ENCODE peak calls at places on chromosome 19, in ten cellular contexts. One of them, this sample, is unnamed.

GRCh38 chr19:10817291-10818038 is 18.5 kb downstream of the TMED1 start:
- DNase-seq in H4: peak; percentile 61
- DNase-seq in stimulated activated CD4-positive, alpha-beta T cell treated with anti-CD3 and anti-CD28 coated beads, Interleukin-15, amount 100 ng/mL, for 24 hours: no peak
- DNase-seq in AG10803: peak; percentile 99
- DNase-seq in thoracic aorta: peak; percentile 73
- DNase-seq in OCI-M1: no peak
- DNase-seq in M059J: no peak
- DNase-seq in upper lobe of right lung: no peak
- DNase-seq in GM19239: no peak
- DNase-seq in Ammon's horn: no peak
- DNase-seq in this sample: peak; percentile 88

GRCh38 chr19:42283248-42284065 is 14.4 kb downstream of the CIC start:
- DNase-seq in M059J: peak; percentile 90
- DNase-seq in OCI-M1: peak; percentile 97
- DNase-seq in H4: peak; percentile 78
- DNase-seq in stimulated activated CD4-positive, alpha-beta T cell treated with anti-CD3 and anti-CD28 coated beads, Interleukin-15, amount 100 ng/mL, for 24 hours: peak; percentile 97
- DNase-seq in thoracic aorta: peak; percentile 87
- DNase-seq in AG10803: peak; percentile 92
- DNase-seq in Ammon's horn: peak; percentile 95
- DNase-seq in GM19239: peak; percentile 92
- DNase-seq in upper lobe of right lung: peak; percentile 98
- DNase-seq in this sample: peak; percentile 98

GRCh38 chr19:46755077-46755852 is 9.0 kb upstream of the STRN4 start:
- DNase-seq in thoracic aorta: no peak
- DNase-seq in upper lobe of right lung: no peak
- DNase-seq in stimulated activated CD4-positive, alpha-beta T cell treated with anti-CD3 and anti-CD28 coated beads, Interleukin-15, amount 100 ng/mL, for 24 hours: no peak
- DNase-seq in M059J: peak; percentile 60
- DNase-seq in OCI-M1: no peak
- DNase-seq in AG10803: peak; percentile 64
- DNase-seq in GM19239: no peak
- DNase-seq in Ammon's horn: no peak
- DNase-seq in H4: no peak
- DNase-seq in this sample: no peak

GRCh38 chr19:4922530-4923378 is 13.5 kb downstream of the UHRF1 start:
- DNase-seq in upper lobe of right lung: no peak
- DNase-seq in OCI-M1: no peak
- DNase-seq in GM19239: no peak
- DNase-seq in Ammon's horn: peak; percentile 37
- DNase-seq in M059J: no peak
- DNase-seq in thoracic aorta: no peak
- DNase-seq in stimulated activated CD4-positive, alpha-beta T cell treated with anti-CD3 and anti-CD28 coated beads, Interleukin-15, amount 100 ng/mL, for 24 hours: no peak
- DNase-seq in H4: no peak
- DNase-seq in AG10803: no peak
- DNase-seq in this sample: no peak

GRCh38 chr19:13366529-13367143 is 139.6 kb downstream of the CACNA1A start:
- DNase-seq in M059J: peak; percentile 42
- DNase-seq in stimulated activated CD4-positive, alpha-beta T cell treated with anti-CD3 and anti-CD28 coated beads, Interleukin-15, amount 100 ng/mL, for 24 hours: no peak
- DNase-seq in Ammon's horn: no peak
- DNase-seq in GM19239: no peak
- DNase-seq in H4: peak; percentile 18
- DNase-seq in AG10803: peak; percentile 25
- DNase-seq in thoracic aorta: no peak
- DNase-seq in upper lobe of right lung: no peak
- DNase-seq in OCI-M1: peak; percentile 24
- DNase-seq in this sample: no peak

GRCh38 chr19:41323023-41323422 is 13.1 kb downstream of the CCDC97 start:
- DNase-seq in GM19239: no peak
- DNase-seq in OCI-M1: no peak
- DNase-seq in thoracic aorta: no peak
- DNase-seq in Ammon's horn: no peak
- DNase-seq in M059J: peak; percentile 89
- DNase-seq in AG10803: peak; percentile 64
- DNase-seq in H4: peak; percentile 48
- DNase-seq in stimulated activated CD4-positive, alpha-beta T cell treated with anti-CD3 and anti-CD28 coated beads, Interleukin-15, amount 100 ng/mL, for 24 hours: no peak
- DNase-seq in upper lobe of right lung: no peak
- DNase-seq in this sample: no peak

GRCh38 chr19:2385053-2385721 is 25.1 kb downstream of the TMPRSS9 start:
- DNase-seq in GM19239: no peak
- DNase-seq in stimulated activated CD4-positive, alpha-beta T cell treated with anti-CD3 and anti-CD28 coated beads, Interleukin-15, amount 100 ng/mL, for 24 hours: no peak
- DNase-seq in AG10803: peak; percentile 91
- DNase-seq in thoracic aorta: no peak
- DNase-seq in H4: peak; percentile 96
- DNase-seq in OCI-M1: no peak
- DNase-seq in upper lobe of right lung: no peak
- DNase-seq in M059J: peak; percentile 94
- DNase-seq in Ammon's horn: peak; percentile 30
- DNase-seq in this sample: no peak

GRCh38 chr19:34171877-34172660 is at the start of gene LSM14A:
- DNase-seq in thoracic aorta: peak; percentile 68
- DNase-seq in OCI-M1: peak; percentile 93
- DNase-seq in H4: peak; percentile 91
- DNase-seq in AG10803: peak; percentile 91
- DNase-seq in M059J: peak; percentile 86
- DNase-seq in Ammon's horn: peak; percentile 88
- DNase-seq in upper lobe of right lung: peak; percentile 96
- DNase-seq in stimulated activated CD4-positive, alpha-beta T cell treated with anti-CD3 and anti-CD28 coated beads, Interleukin-15, amount 100 ng/mL, for 24 hours: peak; percentile 92
- DNase-seq in GM19239: peak; percentile 86
- DNase-seq in this sample: peak; percentile 98

GRCh38 chr19:51754770-51755169 is 3.1 kb upstream of the FPR1 start:
- DNase-seq in GM19239: no peak
- DNase-seq in OCI-M1: no peak
- DNase-seq in AG10803: no peak
- DNase-seq in stimulated activated CD4-positive, alpha-beta T cell treated with anti-CD3 and anti-CD28 coated beads, Interleukin-15, amount 100 ng/mL, for 24 hours: no peak
- DNase-seq in upper lobe of right lung: no peak
- DNase-seq in Ammon's horn: no peak
- DNase-seq in H4: no peak
- DNase-seq in M059J: no peak
- DNase-seq in thoracic aorta: no peak
- DNase-seq in this sample: no peak

GRCh38 chr19:5090780-5091575 is 122.1 kb downstream of the KDM4B start:
- DNase-seq in H4: no peak
- DNase-seq in AG10803: peak; percentile 73
- DNase-seq in thoracic aorta: no peak
- DNase-seq in GM19239: no peak
- DNase-seq in upper lobe of right lung: no peak
- DNase-seq in OCI-M1: peak; percentile 95
- DNase-seq in M059J: peak; percentile 36
- DNase-seq in Ammon's horn: peak; percentile 56
- DNase-seq in stimulated activated CD4-positive, alpha-beta T cell treated with anti-CD3 and anti-CD28 coated beads, Interleukin-15, amount 100 ng/mL, for 24 hours: no peak
- DNase-seq in this sample: no peak

GRCh38 chr19:43465468-43466120 is at the start of gene LYPD3:
- DNase-seq in thoracic aorta: no peak
- DNase-seq in upper lobe of right lung: no peak
- DNase-seq in Ammon's horn: no peak
- DNase-seq in stimulated activated CD4-positive, alpha-beta T cell treated with anti-CD3 and anti-CD28 coated beads, Interleukin-15, amount 100 ng/mL, for 24 hours: peak; percentile 20
- DNase-seq in AG10803: peak; percentile 18
- DNase-seq in GM19239: no peak
- DNase-seq in M059J: peak; percentile 74
- DNase-seq in H4: no peak
- DNase-seq in OCI-M1: no peak
- DNase-seq in this sample: no peak

GRCh38 chr19:5828661-5829566 is 10.6 kb downstream of the FUT6 start:
- DNase-seq in GM19239: peak; percentile 53
- DNase-seq in H4: no peak
- DNase-seq in AG10803: no peak
- DNase-seq in stimulated activated CD4-positive, alpha-beta T cell treated with anti-CD3 and anti-CD28 coated beads, Interleukin-15, amount 100 ng/mL, for 24 hours: peak; percentile 68
- DNase-seq in upper lobe of right lung: no peak
- DNase-seq in thoracic aorta: no peak
- DNase-seq in Ammon's horn: no peak
- DNase-seq in M059J: no peak
- DNase-seq in OCI-M1: peak; percentile 22
- DNase-seq in this sample: no peak

GRCh38 chr19:48698046-48698445 is 2.3 kb downstream of the FUT2 start:
- DNase-seq in Ammon's horn: no peak
- DNase-seq in stimulated activated CD4-positive, alpha-beta T cell treated with anti-CD3 and anti-CD28 coated beads, Interleukin-15, amount 100 ng/mL, for 24 hours: no peak
- DNase-seq in thoracic aorta: no peak
- DNase-seq in upper lobe of right lung: no peak
- DNase-seq in AG10803: peak; percentile 73
- DNase-seq in H4: peak; percentile 92
- DNase-seq in M059J: peak; percentile 86
- DNase-seq in OCI-M1: peak; percentile 79
- DNase-seq in GM19239: no peak
- DNase-seq in this sample: no peak

GRCh38 chr19:30711296-30711695 is 339.1 kb downstream of the ZNF536 start:
- DNase-seq in thoracic aorta: no peak
- DNase-seq in Ammon's horn: no peak
- DNase-seq in M059J: no peak
- DNase-seq in upper lobe of right lung: no peak
- DNase-seq in H4: no peak
- DNase-seq in GM19239: no peak
- DNase-seq in stimulated activated CD4-positive, alpha-beta T cell treated with anti-CD3 and anti-CD28 coated beads, Interleukin-15, amount 100 ng/mL, for 24 hours: no peak
- DNase-seq in OCI-M1: no peak
- DNase-seq in AG10803: no peak
- DNase-seq in this sample: peak; percentile 53

GRCh38 chr19:38253788-38254187 is 2.4 kb downstream of the PPP1R14A start:
- DNase-seq in OCI-M1: no peak
- DNase-seq in AG10803: no peak
- DNase-seq in GM19239: no peak
- DNase-seq in M059J: no peak
- DNase-seq in thoracic aorta: no peak
- DNase-seq in stimulated activated CD4-positive, alpha-beta T cell treated with anti-CD3 and anti-CD28 coated beads, Interleukin-15, amount 100 ng/mL, for 24 hours: no peak
- DNase-seq in Ammon's horn: no peak
- DNase-seq in H4: no peak
- DNase-seq in upper lobe of right lung: no peak
- DNase-seq in this sample: no peak

GRCh38 chr19:18719541-18719940 is 36.1 kb downstream of the CRTC1 start:
- DNase-seq in thoracic aorta: no peak
- DNase-seq in OCI-M1: no peak
- DNase-seq in M059J: no peak
- DNase-seq in GM19239: no peak
- DNase-seq in Ammon's horn: no peak
- DNase-seq in H4: no peak
- DNase-seq in AG10803: no peak
- DNase-seq in stimulated activated CD4-positive, alpha-beta T cell treated with anti-CD3 and anti-CD28 coated beads, Interleukin-15, amount 100 ng/mL, for 24 hours: no peak
- DNase-seq in upper lobe of right lung: no peak
- DNase-seq in this sample: no peak

GRCh38 chr19:54388803-54389144 is 24.0 kb upstream of the LAIR1 start:
- DNase-seq in thoracic aorta: no peak
- DNase-seq in Ammon's horn: no peak
- DNase-seq in AG10803: no peak
- DNase-seq in stimulated activated CD4-positive, alpha-beta T cell treated with anti-CD3 and anti-CD28 coated beads, Interleukin-15, amount 100 ng/mL, for 24 hours: no peak
- DNase-seq in M059J: peak; percentile 7
- DNase-seq in OCI-M1: no peak
- DNase-seq in H4: no peak
- DNase-seq in GM19239: no peak
- DNase-seq in upper lobe of right lung: no peak
- DNase-seq in this sample: no peak

GRCh38 chr19:18273566-18274302 is 518 bp downstream of the IQCN start:
- DNase-seq in upper lobe of right lung: no peak
- DNase-seq in M059J: peak; percentile 31
- DNase-seq in OCI-M1: no peak
- DNase-seq in H4: no peak
- DNase-seq in AG10803: no peak
- DNase-seq in GM19239: no peak
- DNase-seq in stimulated activated CD4-positive, alpha-beta T cell treated with anti-CD3 and anti-CD28 coated beads, Interleukin-15, amount 100 ng/mL, for 24 hours: no peak
- DNase-seq in thoracic aorta: no peak
- DNase-seq in Ammon's horn: no peak
- DNase-seq in this sample: no peak

GRCh38 chr19:5281588-5281987 is 59.0 kb downstream of the PTPRS start:
- DNase-seq in GM19239: no peak
- DNase-seq in AG10803: peak; percentile 40
- DNase-seq in Ammon's horn: no peak
- DNase-seq in upper lobe of right lung: no peak
- DNase-seq in OCI-M1: no peak
- DNase-seq in thoracic aorta: no peak
- DNase-seq in stimulated activated CD4-positive, alpha-beta T cell treated with anti-CD3 and anti-CD28 coated beads, Interleukin-15, amount 100 ng/mL, for 24 hours: no peak
- DNase-seq in H4: no peak
- DNase-seq in M059J: no peak
- DNase-seq in this sample: no peak